ENCODE peak calls at places on chromosome 15, in six cellular contexts. B, G, Q, W, V and F are unnamed samples.

GRCh38 chr15:58770519-58770856 is 614 bp upstream of the MINDY2 start:
- DNase-seq in B (peak), G (no peak), Q (no peak), W (no peak), V (no peak), F (no peak)

GRCh38 chr15:69980311-69981059 is 117.2 kb downstream of the TLE3 start:
- DNase-seq in B (no peak), G (no peak), Q (no peak), W (no peak), V (no peak), F (peak)

GRCh38 chr15:79185199-79185598 is 94.6 kb upstream of the RASGRF1 start:
- DNase-seq in B (no peak), G (peak), Q (no peak), W (peak), V (peak), F (no peak)

GRCh38 chr15:41904487-41905359 is 10.9 kb upstream of the SPTBN5 start:
- DNase-seq in B (peak), G (peak), Q (peak), W (peak), V (peak), F (peak)

GRCh38 chr15:50181983-50182232 is at the start of gene SLC27A2:
- DNase-seq in B (peak), G (peak), Q (peak), W (peak), V (no peak), F (no peak)

GRCh38 chr15:43070249-43070648 is 35.6 kb downstream of the UBR1 start:
- DNase-seq in B (no peak), G (no peak), Q (no peak), W (no peak), V (no peak), F (no peak)

GRCh38 chr15:66269326-66270090 is 16.0 kb upstream of the MEGF11 start:
- DNase-seq in B (peak), G (peak), Q (no peak), W (peak), V (no peak), F (peak)

GRCh38 chr15:44788748-44789147 is 52.4 kb downstream of the TRIM69 start:
- DNase-seq in B (no peak), G (no peak), Q (no peak), W (no peak), V (no peak), F (no peak)

GRCh38 chr15:57032338-57032737 is 113.9 kb downstream of the TCF12 start:
- DNase-seq in B (no peak), G (no peak), Q (no peak), W (no peak), V (no peak), F (no peak)

GRCh38 chr15:70761046-70761445 is 2.3 kb downstream of the UACA start:
- DNase-seq in B (no peak), G (no peak), Q (no peak), W (no peak), V (no peak), F (no peak)

GRCh38 chr15:42068601-42069000 is 25.8 kb downstream of the PLA2G4D start:
- DNase-seq in B (no peak), G (no peak), Q (no peak), W (no peak), V (no peak), F (no peak)

GRCh38 chr15:99032935-99033334 is 25.3 kb upstream of the PGPEP1L start:
- DNase-seq in B (no peak), G (no peak), Q (no peak), W (no peak), V (no peak), F (no peak)

GRCh38 chr15:62742409-62743171 is 300.0 kb upstream of the TPM1 start:
- DNase-seq in B (peak), G (peak), Q (peak), W (peak), V (no peak), F (peak)

GRCh38 chr15:99305761-99306505 is 54.7 kb downstream of the LRRC28 start:
- DNase-seq in B (peak), G (no peak), Q (peak), W (peak), V (no peak), F (no peak)

GRCh38 chr15:41967506-41968206 is 4.7 kb downstream of the EHD4 start:
- DNase-seq in B (peak), G (no peak), Q (no peak), W (no peak), V (no peak), F (peak)

GRCh38 chr15:75947117-75947516 is 43.4 kb downstream of the FBXO22 start:
- DNase-seq in B (peak), G (no peak), Q (no peak), W (no peak), V (no peak), F (peak)

GRCh38 chr15:68298882-68299381 is 21.4 kb downstream of the FEM1B start:
- DNase-seq in B (no peak), G (no peak), Q (no peak), W (no peak), V (no peak), F (peak)

GRCh38 chr15:38895326-38896282 is 331.0 kb upstream of the RASGRP1 start:
- DNase-seq in B (peak), G (no peak), Q (no peak), W (no peak), V (no peak), F (no peak)

GRCh38 chr15:35713733-35714132 is 167.8 kb upstream of the DPH6 start:
- DNase-seq in B (peak), G (no peak), Q (no peak), W (peak), V (no peak), F (peak)

GRCh38 chr15:75945953-75946352 is 42.3 kb downstream of the FBXO22 start:
- DNase-seq in B (peak), G (no peak), Q (no peak), W (no peak), V (no peak), F (no peak)

GRCh38 chr15:50977157-50977556 is 68.7 kb downstream of the AP4E1 start:
- DNase-seq in B (peak), G (no peak), Q (no peak), W (no peak), V (no peak), F (no peak)

GRCh38 chr15:94225616-94226015 is 5.7 kb upstream of the MCTP2 start:
- DNase-seq in B (peak), G (no peak), Q (no peak), W (no peak), V (no peak), F (peak)

GRCh38 chr15:83567318-83567717 is 86.6 kb upstream of the ADAMTSL3 start:
- DNase-seq in B (no peak), G (no peak), Q (no peak), W (peak), V (no peak), F (no peak)

GRCh38 chr15:63086967-63087366 is 34.7 kb upstream of the LACTB start:
- DNase-seq in B (no peak), G (no peak), Q (no peak), W (no peak), V (no peak), F (no peak)

GRCh38 chr15:92471263-92471662 is 77.6 kb downstream of the ST8SIA2 start:
- DNase-seq in B (no peak), G (peak), Q (no peak), W (no peak), V (no peak), F (peak)

GRCh38 chr15:68268405-68268804 is 9.1 kb upstream of the FEM1B start:
- DNase-seq in B (peak), G (no peak), Q (no peak), W (no peak), V (no peak), F (no peak)

GRCh38 chr15:71586463-71586862 is 223.9 kb upstream of the NR2E3 start:
- DNase-seq in B (no peak), G (no peak), Q (no peak), W (no peak), V (no peak), F (no peak)

GRCh38 chr15:48617619-48618018 is 27.9 kb downstream of the FBN1 start:
- DNase-seq in B (peak), G (no peak), Q (no peak), W (no peak), V (no peak), F (no peak)

GRCh38 chr15:94000603-94001002 is 230.8 kb upstream of the MCTP2 start:
- DNase-seq in B (no peak), G (peak), Q (no peak), W (peak), V (no peak), F (no peak)

GRCh38 chr15:47727137-47727536 is 9.8 kb downstream of the SEMA6D start:
- DNase-seq in B (no peak), G (no peak), Q (no peak), W (no peak), V (no peak), F (no peak)

GRCh38 chr15:93038064-93038705 is 50.8 kb downstream of the RGMA start:
- DNase-seq in B (no peak), G (no peak), Q (no peak), W (no peak), V (no peak), F (no peak)

GRCh38 chr15:74808840-74809229 is 3.8 kb upstream of the LMAN1L start:
- DNase-seq in B (no peak), G (peak), Q (no peak), W (peak), V (no peak), F (no peak)

GRCh38 chr15:98648654-98649537 is 557 bp downstream of the IGF1R start:
- DNase-seq in B (peak), G (no peak), Q (peak), W (peak), V (no peak), F (peak)

GRCh38 chr15:34341922-34342736 is 807 bp downstream of the NOP10 start:
- DNase-seq in B (no peak), G (no peak), Q (no peak), W (no peak), V (no peak), F (no peak)

GRCh38 chr15:68992696-68993095 is 21.8 kb upstream of the NOX5 start:
- DNase-seq in B (no peak), G (no peak), Q (no peak), W (no peak), V (no peak), F (no peak)

GRCh38 chr15:52558196-52558595 is 10.6 kb downstream of the ARPP19 start:
- DNase-seq in B (peak), G (no peak), Q (no peak), W (peak), V (no peak), F (peak)

GRCh38 chr15:23372284-23372683 is 17.7 kb downstream of the GOLGA8S start:
- DNase-seq in B (no peak), G (no peak), Q (no peak), W (peak), V (no peak), F (no peak)

GRCh38 chr15:35196273-35196672 is 111.2 kb upstream of the NANOGP8 start:
- DNase-seq in B (no peak), G (no peak), Q (no peak), W (no peak), V (no peak), F (no peak)

GRCh38 chr15:60396964-60397771 is 618 bp downstream of the ANXA2 start:
- DNase-seq in B (peak), G (peak), Q (no peak), W (peak), V (peak), F (peak)
- H2AK5ac ChIP-seq in B (peak), G (no peak), Q (peak), W (peak), V (no peak), F (peak)

DNA sequence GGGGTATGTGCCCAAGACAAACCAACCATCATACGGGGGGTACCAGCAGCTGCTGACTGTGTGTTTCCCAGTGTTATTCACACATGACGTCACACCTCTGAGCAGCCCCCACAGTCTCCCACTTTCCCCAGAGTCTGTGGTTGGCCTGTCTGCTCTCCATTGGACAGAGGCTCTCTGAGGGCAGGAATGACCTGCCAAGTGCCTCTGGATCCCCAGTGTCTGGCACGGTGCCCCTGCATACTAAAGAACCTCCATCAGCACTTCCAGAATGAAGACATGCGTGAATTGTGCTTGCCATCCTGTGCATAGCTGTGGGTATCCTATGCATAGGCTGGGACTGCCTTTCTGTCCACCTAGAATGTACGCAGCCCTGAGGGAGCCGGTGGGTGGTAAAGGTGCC is 3.5 kb upstream of the CCDC9B start:
- DNase-seq in B (peak), G (no peak), Q (no peak), W (no peak), V (no peak), F (no peak)
- H3K23ac ChIP-seq in B (peak), G (no peak), Q (no peak), W (no peak), V (no peak), F (no peak)

DNA sequence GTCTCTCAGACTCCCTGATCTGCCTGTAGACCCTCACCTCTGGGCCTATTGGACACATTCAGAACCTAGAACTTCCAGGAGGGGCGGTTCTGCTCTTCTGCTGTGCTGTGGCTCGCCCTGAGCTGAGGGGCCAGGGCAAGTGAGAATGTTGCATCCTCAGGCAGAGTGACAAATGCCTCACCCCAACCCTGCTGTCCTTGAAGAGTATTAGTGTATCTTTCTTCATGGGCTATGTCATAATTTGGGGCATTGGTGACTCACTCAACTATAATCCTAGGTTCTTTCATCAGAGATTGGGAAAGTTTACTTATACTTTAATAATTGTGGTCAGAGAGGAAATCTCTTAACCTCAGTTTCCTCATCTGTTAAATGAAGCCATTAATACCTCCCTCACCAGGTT is 143.7 kb downstream of the SV2B start:
- DNase-seq in B (no peak), G (no peak), Q (no peak), W (no peak), V (no peak), F (peak)
- H2AK5ac ChIP-seq in B (no peak), G (no peak), Q (no peak), W (no peak), V (no peak), F (no peak)

GRCh38 chr15:29968099-29968892 is 114.5 kb upstream of the GOLGA8J start:
- DNase-seq in B (no peak), G (peak), Q (peak), W (peak), V (peak), F (peak)
- H3K23ac ChIP-seq in B (no peak), G (no peak), Q (no peak), W (no peak), V (no peak), F (no peak)

DNA sequence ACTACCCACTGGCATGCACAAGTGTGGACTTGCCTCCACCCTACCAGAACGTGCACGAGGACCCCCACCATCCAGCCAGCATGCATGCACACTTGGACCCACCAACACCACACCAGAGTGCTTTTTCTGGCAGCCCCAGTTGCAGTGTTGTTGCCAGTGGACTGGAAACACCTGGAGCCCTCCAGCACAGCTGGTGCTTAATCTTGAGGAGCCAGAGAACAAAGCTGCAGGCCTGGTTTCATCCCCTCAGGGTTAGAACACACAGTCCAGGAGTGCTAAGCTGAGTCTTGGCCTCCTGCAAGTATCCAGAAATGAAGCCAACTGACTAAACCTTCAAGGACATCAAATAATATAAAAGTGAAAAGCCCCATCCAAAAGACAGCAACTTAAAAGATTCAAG is 888.0 kb downstream of the NTRK3 start:
- DNase-seq in B (peak), G (no peak), Q (no peak), W (peak), V (no peak), F (peak)
- H2AK5ac ChIP-seq in B (peak), G (no peak), Q (no peak), W (no peak), V (peak), F (no peak)

GRCh38 chr15:80695099-80695910 is at the start of gene ABHD17C:
- DNase-seq in B (peak), G (peak), Q (peak), W (peak), V (peak), F (peak)
- H3K23ac ChIP-seq in B (peak), G (no peak), Q (peak), W (peak), V (no peak), F (no peak)

DNA sequence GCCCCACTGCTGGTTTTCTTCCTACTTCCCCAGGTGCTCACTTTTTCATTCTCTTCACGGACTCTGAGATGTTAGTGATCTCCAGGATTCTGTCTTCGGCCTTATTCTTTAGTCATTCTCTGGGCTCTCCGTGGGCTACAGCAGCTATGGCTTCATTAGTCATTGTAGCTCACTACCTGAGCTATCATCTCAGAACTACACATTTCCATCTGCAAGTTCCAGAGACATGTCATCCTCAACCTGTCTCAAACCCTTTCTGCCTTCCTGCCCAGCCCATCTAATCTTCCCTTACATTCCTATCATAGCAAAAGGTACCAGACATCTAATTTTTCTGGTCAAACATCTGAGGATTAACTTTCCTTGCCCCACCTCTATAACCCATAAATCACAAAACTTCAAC is 13.3 kb downstream of the TSPAN3 start:
- DNase-seq in B (no peak), G (no peak), Q (no peak), W (no peak), V (no peak), F (no peak)
- H2AK5ac ChIP-seq in B (no peak), G (no peak), Q (no peak), W (no peak), V (no peak), F (no peak)

DNA sequence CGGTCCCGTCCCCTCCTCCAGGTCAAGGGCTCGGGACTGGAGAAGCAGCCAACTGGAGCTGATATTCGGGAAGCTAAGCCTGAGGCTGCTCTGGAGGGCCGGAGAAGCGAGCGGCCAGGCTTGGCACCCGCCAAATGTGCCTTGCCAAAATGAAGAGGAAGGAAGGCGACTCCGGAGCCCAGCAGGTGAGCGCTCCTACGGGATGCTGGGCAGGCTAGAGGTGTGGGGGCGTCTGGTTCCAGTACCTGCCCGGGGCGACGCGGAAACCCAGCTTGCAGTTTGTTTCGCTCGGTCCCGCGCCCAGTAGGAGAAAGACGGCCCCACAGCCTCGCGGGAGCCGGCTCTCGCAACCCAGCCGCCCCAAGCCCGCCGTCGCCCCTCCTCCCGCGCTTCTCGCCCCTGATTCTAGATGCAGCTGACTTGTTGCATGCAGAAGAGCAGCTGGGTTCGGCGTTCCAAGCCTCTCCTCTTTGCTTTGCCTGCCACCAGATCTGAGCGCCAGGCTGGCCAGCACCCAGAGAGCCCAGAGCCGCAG is 16.1 kb upstream of the AEN start:
- DNase-seq in B (no peak), G (no peak), Q (no peak), W (no peak), V (no peak), F (no peak)
- H3K23ac ChIP-seq in B (no peak), G (no peak), Q (peak), W (peak), V (no peak), F (no peak)

GRCh38 chr15:40256642-40257235 is 17.9 kb downstream of the PAK6 start:
- DNase-seq in B (peak), G (no peak), Q (no peak), W (peak), V (no peak), F (peak)
- H2AK5ac ChIP-seq in B (no peak), G (no peak), Q (no peak), W (no peak), V (no peak), F (peak)